ENCODE peak calls at places on chromosomes 3 and 15, in four cellular contexts. U, T, S and H are unnamed samples.
A peak's percentile ranks its signal among the peaks of the same experiment; 100 is the strongest.

GRCh38 chr15:100596792-100597191 is 5.2 kb downstream of the LINS1 start:
- DNase-seq in U (no peak), T (no peak), S (no peak), H (peak; percentile 34)

GRCh38 chr3:119662604-119663377 is 2.4 kb upstream of the POPDC2 start:
- DNase-seq in U (no peak), T (no peak), S (no peak), H (no peak)

GRCh38 chr15:91142097-91142744 is 42.2 kb downstream of the SV2B start:
- DNase-seq in U (peak; percentile 50), T (peak; percentile 6), S (no peak), H (peak; percentile 72)

GRCh38 chr3:198113219-198114053 is 153.4 kb downstream of the LMLN start:
- DNase-seq in U (peak; percentile 69), T (no peak), S (peak; percentile 52), H (no peak)

GRCh38 chr3:105417538-105418289 is 51.0 kb downstream of the ALCAM start:
- DNase-seq in U (no peak), T (no peak), S (no peak), H (no peak)

GRCh38 chr3:139577899-139578298 is 38.4 kb upstream of the RBP1 start:
- DNase-seq in U (no peak), T (no peak), S (no peak), H (no peak)

GRCh38 chr3:126389112-126389791 is 5.5 kb upstream of the CFAP100 start:
- DNase-seq in U (peak; percentile 96), T (peak; percentile 93), S (peak; percentile 92), H (peak; percentile 67)

GRCh38 chr3:31448035-31448881 is 84.5 kb upstream of the STT3B start:
- DNase-seq in U (peak; percentile 83), T (peak; percentile 53), S (no peak), H (peak; percentile 77)

GRCh38 chr3:69016901-69017300 is 3.4 kb upstream of the EOGT start:
- DNase-seq in U (no peak), T (no peak), S (no peak), H (no peak)

GRCh38 chr3:143287403-143287802 is 167.8 kb downstream of the CHST2 start:
- DNase-seq in U (no peak), T (no peak), S (no peak), H (no peak)

GRCh38 chr3:17820275-17820674 is 77.8 kb upstream of the TBC1D5 start:
- DNase-seq in U (no peak), T (no peak), S (no peak), H (no peak)

GRCh38 chr3:156646958-156647357 is 27.4 kb upstream of the TIPARP start:
- DNase-seq in U (no peak), T (no peak), S (no peak), H (no peak)

GRCh38 chr15:80242132-80242769 is 9.8 kb downstream of the CTXND1 start:
- DNase-seq in U (peak; percentile 94), T (peak; percentile 50), S (peak; percentile 56), H (peak; percentile 87)

GRCh38 chr15:53844634-53845033 is 85.2 kb upstream of the WDR72 start:
- DNase-seq in U (no peak), T (no peak), S (no peak), H (no peak)

GRCh38 chr3:124887177-124887995 is at the start of gene ITGB5:
- DNase-seq in U (peak; percentile 89), T (peak; percentile 61), S (peak; percentile 90), H (no peak)

GRCh38 chr3:73622135-73622534 is 2.6 kb downstream of the PDZRN3 start:
- DNase-seq in U (peak; percentile 66), T (peak; percentile 3), S (peak; percentile 85), H (no peak)

GRCh38 chr15:53080484-53080883 is 290.3 kb upstream of the ONECUT1 start:
- DNase-seq in U (no peak), T (no peak), S (no peak), H (no peak)

GRCh38 chr3:29484633-29485032 is 203.8 kb downstream of the RBMS3 start:
- DNase-seq in U (no peak), T (no peak), S (no peak), H (no peak)

GRCh38 chr3:186724911-186725310 is 7.8 kb downstream of the KNG1 start:
- DNase-seq in U (no peak), T (no peak), S (no peak), H (no peak)

GRCh38 chr3:30401971-30402370 is 204.4 kb upstream of the TGFBR2 start:
- DNase-seq in U (no peak), T (no peak), S (no peak), H (no peak)

GRCh38 chr3:32246079-32246675 is 7.7 kb downstream of the CMTM8 start:
- DNase-seq in U (no peak), T (no peak), S (no peak), H (no peak)

GRCh38 chr3:177467268-177467985 is 270.1 kb upstream of the TBL1XR1 start:
- DNase-seq in U (no peak), T (no peak), S (no peak), H (no peak)

GRCh38 chr3:177466076-177466475 is 268.8 kb upstream of the TBL1XR1 start:
- DNase-seq in U (no peak), T (no peak), S (no peak), H (no peak)

GRCh38 chr3:177464392-177465225 is 267.3 kb upstream of the TBL1XR1 start:
- DNase-seq in U (no peak), T (no peak), S (no peak), H (no peak)

GRCh38 chr3:177463863-177464262 is 266.6 kb upstream of the TBL1XR1 start:
- DNase-seq in U (no peak), T (no peak), S (no peak), H (no peak)

DNA sequence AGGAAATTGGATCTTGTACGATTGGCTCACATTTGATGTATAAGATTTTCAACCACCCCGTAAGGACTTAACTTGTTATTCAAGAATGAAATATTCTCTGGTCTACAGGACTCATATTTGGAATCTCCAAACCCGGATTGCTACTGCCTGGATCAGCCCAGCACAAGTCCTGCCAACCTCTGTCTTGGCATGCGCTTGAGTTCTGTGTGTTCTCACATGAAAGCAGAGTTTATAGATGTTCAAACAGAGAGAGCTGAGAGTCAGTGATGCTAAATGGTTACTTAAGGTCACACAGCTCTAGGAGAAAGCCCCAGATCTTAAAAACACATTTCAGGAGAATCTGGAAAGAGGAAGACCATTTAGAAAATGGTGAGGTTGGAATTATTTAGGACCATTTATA is 268.0 kb upstream of the TBL1XR1 start:
- DNase-seq in U (no peak), T (no peak), S (no peak), H (no peak)
- H3K4me1 ChIP-seq in U (peaks cover 4% of the 10 kb centered on the region), T (no peaks in the 10 kb centered on the region), S (no peaks in the 10 kb centered on the region), H (no peaks in the 10 kb centered on the region)

DNA sequence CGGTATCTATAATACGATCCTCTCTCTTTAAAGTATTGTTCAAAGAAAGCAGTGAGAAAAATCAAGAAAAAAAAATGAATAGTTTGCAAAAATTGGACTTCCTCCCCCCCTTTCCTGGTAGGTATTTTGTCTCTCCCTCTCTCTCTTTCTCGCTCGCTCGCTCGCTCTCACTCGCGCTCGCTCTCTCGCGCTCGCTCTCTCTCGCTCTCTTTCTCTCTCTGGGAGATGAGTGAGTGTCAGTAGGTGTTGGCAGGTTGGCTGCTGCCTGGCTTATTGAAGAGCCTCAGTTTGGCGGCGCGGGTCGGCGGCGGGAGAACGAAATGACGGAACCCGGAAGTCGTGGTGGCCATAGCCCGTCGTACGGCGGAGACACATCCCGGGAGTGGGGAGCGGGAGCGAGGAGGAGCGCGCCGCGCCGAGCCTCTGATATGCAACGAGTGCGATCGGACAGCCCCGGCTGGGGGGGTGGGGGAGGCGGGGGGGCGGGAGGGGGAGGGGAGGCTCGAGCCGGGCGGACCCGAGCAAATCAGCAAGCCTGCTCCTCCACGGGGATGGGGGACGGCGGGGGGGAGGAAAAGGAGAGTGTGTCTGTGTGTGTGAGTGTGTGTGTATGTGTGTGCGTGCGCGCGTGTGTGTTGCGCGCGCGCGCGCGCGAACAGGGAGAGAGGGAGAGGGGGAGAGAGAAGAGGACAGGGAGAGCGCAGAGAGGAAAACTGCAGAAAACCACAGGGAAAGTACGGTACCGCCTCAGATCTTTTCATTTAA is at the start of gene MEIS2:
- DNase-seq in U (peak; percentile 93), T (peak; percentile 83), S (peak; percentile 98), H (peak; percentile 94)
- H3K27ac ChIP-seq in U (peak within 1 kb of the TSS; percentile 96), T (peak within 1 kb of the TSS; percentile 96), S (peak within 1 kb of the TSS; percentile 97), H (peak within 1 kb of the TSS; percentile 94)

GRCh38 chr3:16512435-16513140 is 911 bp downstream of the RFTN1 start:
- DNase-seq in U (peak; percentile 64), T (no peak), S (peak; percentile 37), H (peak; percentile 92)
- H3K27me3 ChIP-seq in U (peaks cover 68% of the 10 kb centered on the region), T (peaks cover 6% of the 10 kb centered on the region), S (no peaks in the 10 kb centered on the region), H (no peaks in the 10 kb centered on the region)

DNA sequence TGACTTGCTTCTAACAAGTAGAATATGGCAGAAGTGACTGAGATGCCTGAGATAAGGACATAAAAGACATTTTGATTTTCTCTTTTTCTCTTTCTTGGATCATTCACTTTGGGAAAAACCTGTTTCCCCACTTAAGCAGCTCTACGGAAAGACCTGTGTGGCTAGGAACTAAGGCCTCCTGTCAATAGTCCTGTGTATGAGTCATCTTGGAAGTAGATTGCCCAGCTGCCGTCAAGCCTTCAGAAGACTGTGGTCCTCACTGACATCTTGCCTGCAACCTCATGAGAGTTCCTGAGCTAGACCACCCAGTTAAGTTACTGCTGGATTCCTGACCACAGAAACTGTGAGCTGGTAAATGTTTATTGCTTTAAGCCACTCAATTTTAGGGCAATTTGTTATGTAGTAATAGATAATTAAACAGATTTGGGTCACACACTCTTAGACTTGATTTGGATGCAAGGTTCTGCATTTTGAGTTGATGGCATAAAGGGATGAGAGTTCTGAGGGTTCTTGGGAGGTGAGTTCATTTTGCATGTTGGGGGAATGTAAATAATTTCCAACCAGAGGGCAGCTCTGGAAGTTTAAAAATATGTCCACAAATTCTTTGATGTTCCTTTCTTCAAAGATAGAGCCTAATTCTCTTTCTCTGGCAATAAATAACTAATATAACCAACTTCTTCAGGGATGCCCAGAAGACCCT is 229.2 kb downstream of the SQOR start:
- DNase-seq in U (no peak), T (no peak), S (no peak), H (no peak)
- H3K4me1 ChIP-seq in U (no peaks in the 10 kb centered on the region), T (no peaks in the 10 kb centered on the region), S (no peaks in the 10 kb centered on the region), H (no peaks in the 10 kb centered on the region)

GRCh38 chr3:128094295-128095151 is 29.1 kb downstream of the RUVBL1 start:
- DNase-seq in U (no peak), T (peak; percentile 48), S (no peak), H (no peak)

GRCh38 chr3:128100126-128100525 is 23.5 kb downstream of the RUVBL1 start:
- DNase-seq in U (no peak), T (no peak), S (no peak), H (no peak)

GRCh38 chr3:128095222-128095703 is 28.3 kb downstream of the RUVBL1 start:
- DNase-seq in U (peak; percentile 93), T (peak; percentile 68), S (peak; percentile 89), H (peak; percentile 92)

GRCh38 chr3:128100638-128101037 is 23.0 kb downstream of the RUVBL1 start:
- DNase-seq in U (no peak), T (no peak), S (no peak), H (no peak)

DNA sequence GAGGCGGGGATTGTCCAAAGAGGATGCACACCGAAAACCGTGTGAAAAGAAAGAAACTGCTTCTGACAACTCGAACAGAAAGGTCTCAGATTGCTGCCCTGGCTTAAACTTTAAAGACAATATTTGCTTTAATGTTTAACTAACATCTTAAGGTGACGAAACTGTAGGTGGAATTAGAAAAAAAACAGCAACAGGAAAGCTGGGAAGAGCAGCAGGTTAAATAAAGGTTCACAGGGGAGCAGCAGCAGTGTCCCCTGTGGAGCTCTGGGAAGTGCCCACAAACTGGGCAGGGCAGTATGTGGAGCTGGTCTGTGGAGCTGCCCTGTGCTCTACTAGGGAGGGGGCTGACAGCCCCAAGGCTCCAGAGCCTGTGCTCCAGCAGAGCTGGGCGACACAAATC is 25.4 kb downstream of the RUVBL1 start:
- DNase-seq in U (no peak), T (peak; percentile 30), S (no peak), H (no peak)
- H3K27ac ChIP-seq in U (no peak overlapping the region), T (peak overlapping the region; percentile 54), S (no peak overlapping the region), H (peak overlapping the region; percentile 91)